ENCODE peak calls at places on chromosomes 12 and 14, in five cellular contexts. One of them, this sample, is unnamed.

GRCh38 chr12:132489078-132489601 is 811 bp upstream of the FBRSL1 start:
- DNase-seq in BJ: no peak
- DNase-seq in RWPE1: no peak
- DNase-seq in WTC11: no peak
- DNase-seq in mammary epithelial cell: no peak
- DNase-seq in this sample: no peak

GRCh38 chr12:131047789-131048610 is 94.3 kb downstream of the ADGRD1 start:
- DNase-seq in RWPE1: no peak
- DNase-seq in WTC11: no peak
- DNase-seq in mammary epithelial cell: no peak
- DNase-seq in BJ: no peak
- DNase-seq in this sample: no peak

GRCh38 chr14:34502826-34503225 is 36.7 kb downstream of the EAPP start:
- DNase-seq in RWPE1: no peak
- DNase-seq in BJ: peak
- DNase-seq in mammary epithelial cell: no peak
- DNase-seq in WTC11: no peak
- DNase-seq in this sample: no peak

GRCh38 chr12:113019045-113019444 is 37.5 kb upstream of the DTX1 start:
- DNase-seq in WTC11: no peak
- DNase-seq in RWPE1: peak
- DNase-seq in mammary epithelial cell: peak
- DNase-seq in BJ: no peak
- DNase-seq in this sample: peak

GRCh38 chr12:98532687-98533304 is 17.4 kb downstream of the TMPO start:
- DNase-seq in BJ: no peak
- DNase-seq in mammary epithelial cell: peak
- DNase-seq in WTC11: no peak
- DNase-seq in RWPE1: peak
- DNase-seq in this sample: peak

GRCh38 chr12:130286041-130286440 is 51.6 kb upstream of the PIWIL1 start:
- DNase-seq in BJ: no peak
- DNase-seq in WTC11: no peak
- DNase-seq in mammary epithelial cell: no peak
- DNase-seq in RWPE1: no peak
- DNase-seq in this sample: no peak

GRCh38 chr12:131897875-131898274 is 3.5 kb downstream of the ULK1 start:
- DNase-seq in RWPE1: no peak
- DNase-seq in WTC11: no peak
- DNase-seq in BJ: no peak
- DNase-seq in mammary epithelial cell: no peak
- DNase-seq in this sample: no peak

GRCh38 chr12:69240625-69240984 is 1.2 kb downstream of the CPSF6 start:
- DNase-seq in WTC11: no peak
- DNase-seq in RWPE1: peak
- DNase-seq in BJ: no peak
- DNase-seq in mammary epithelial cell: peak
- DNase-seq in this sample: peak

GRCh38 chr14:66709292-66709691 is 201.3 kb downstream of the GPHN start:
- DNase-seq in RWPE1: peak
- DNase-seq in BJ: no peak
- DNase-seq in WTC11: no peak
- DNase-seq in mammary epithelial cell: peak
- DNase-seq in this sample: peak

GRCh38 chr12:110776410-110776809 is 33.7 kb upstream of the PPP1CC start:
- DNase-seq in RWPE1: no peak
- DNase-seq in BJ: no peak
- DNase-seq in WTC11: no peak
- DNase-seq in mammary epithelial cell: no peak
- DNase-seq in this sample: no peak

GRCh38 chr14:55438066-55438683 is 2.2 kb downstream of the TBPL2 start:
- DNase-seq in BJ: no peak
- DNase-seq in RWPE1: peak
- DNase-seq in WTC11: no peak
- DNase-seq in mammary epithelial cell: peak
- DNase-seq in this sample: peak

GRCh38 chr14:89921896-89922548 is 32.5 kb downstream of the EFCAB11 start:
- DNase-seq in BJ: peak
- DNase-seq in RWPE1: peak
- DNase-seq in mammary epithelial cell: peak
- DNase-seq in WTC11: no peak
- DNase-seq in this sample: peak

GRCh38 chr14:96268426-96269358 is 12.7 kb downstream of the BDKRB1 start:
- DNase-seq in BJ: peak
- DNase-seq in mammary epithelial cell: peak
- DNase-seq in WTC11: no peak
- DNase-seq in RWPE1: peak
- DNase-seq in this sample: peak

GRCh38 chr12:50621435-50622304 is 116.9 kb downstream of the DIP2B start:
- DNase-seq in WTC11: no peak
- DNase-seq in mammary epithelial cell: no peak
- DNase-seq in RWPE1: no peak
- DNase-seq in BJ: no peak
- DNase-seq in this sample: no peak

GRCh38 chr12:40164034-40164433 is 58.2 kb upstream of the SLC2A13 start:
- DNase-seq in RWPE1: no peak
- DNase-seq in mammary epithelial cell: no peak
- DNase-seq in BJ: no peak
- DNase-seq in WTC11: no peak
- DNase-seq in this sample: no peak

GRCh38 chr12:49446571-49446970 is 79.3 kb downstream of the SPATS2 start:
- DNase-seq in BJ: no peak
- DNase-seq in WTC11: no peak
- DNase-seq in RWPE1: no peak
- DNase-seq in mammary epithelial cell: no peak
- DNase-seq in this sample: no peak

GRCh38 chr12:3139760-3140159 is 62.6 kb downstream of the TSPAN9 start:
- DNase-seq in mammary epithelial cell: no peak
- DNase-seq in RWPE1: no peak
- DNase-seq in BJ: no peak
- DNase-seq in WTC11: no peak
- DNase-seq in this sample: no peak

GRCh38 chr12:51972424-51972812 is 20.9 kb downstream of the ACVR1B start:
- DNase-seq in mammary epithelial cell: no peak
- DNase-seq in RWPE1: no peak
- DNase-seq in WTC11: no peak
- DNase-seq in BJ: no peak
- DNase-seq in this sample: no peak

GRCh38 chr14:23562822-23563472 is 4.6 kb downstream of the AP1G2 start:
- DNase-seq in WTC11: peak
- DNase-seq in mammary epithelial cell: peak
- DNase-seq in RWPE1: peak
- DNase-seq in BJ: no peak
- DNase-seq in this sample: peak

GRCh38 chr12:122187466-122187865 is 4.5 kb downstream of the LRRC43 start:
- DNase-seq in RWPE1: no peak
- DNase-seq in BJ: no peak
- DNase-seq in WTC11: peak
- DNase-seq in mammary epithelial cell: no peak
- DNase-seq in this sample: no peak

GRCh38 chr12:123367511-123367910 is 2.9 kb upstream of the SBNO1 start:
- DNase-seq in BJ: no peak
- DNase-seq in RWPE1: no peak
- DNase-seq in WTC11: no peak
- DNase-seq in mammary epithelial cell: no peak
- DNase-seq in this sample: peak

GRCh38 chr14:26199599-26200370 is 398.0 kb downstream of the NOVA1 start:
- DNase-seq in BJ: no peak
- DNase-seq in mammary epithelial cell: no peak
- DNase-seq in RWPE1: no peak
- DNase-seq in WTC11: no peak
- DNase-seq in this sample: peak

GRCh38 chr12:713281-713875 is 39.0 kb upstream of the WNK1 start:
- DNase-seq in mammary epithelial cell: no peak
- DNase-seq in RWPE1: no peak
- DNase-seq in WTC11: no peak
- DNase-seq in BJ: no peak
- DNase-seq in this sample: no peak

GRCh38 chr14:103688441-103688840 is 26.8 kb downstream of the XRCC3 start:
- DNase-seq in mammary epithelial cell: no peak
- DNase-seq in WTC11: no peak
- DNase-seq in RWPE1: no peak
- DNase-seq in BJ: no peak
- DNase-seq in this sample: no peak

GRCh38 chr12:124684971-124685688 is 117.7 kb upstream of the NCOR2 start:
- DNase-seq in WTC11: no peak
- DNase-seq in RWPE1: peak
- DNase-seq in mammary epithelial cell: peak
- DNase-seq in BJ: no peak
- DNase-seq in this sample: peak

GRCh38 chr12:7907009-7907408 is 29.0 kb downstream of the SLC2A3 start:
- DNase-seq in BJ: no peak
- DNase-seq in mammary epithelial cell: no peak
- DNase-seq in RWPE1: peak
- DNase-seq in WTC11: peak
- DNase-seq in this sample: peak

GRCh38 chr14:101231828-101232227 is 328.3 kb upstream of the RTL1 start:
- DNase-seq in WTC11: no peak
- DNase-seq in BJ: no peak
- DNase-seq in RWPE1: no peak
- DNase-seq in mammary epithelial cell: no peak
- DNase-seq in this sample: no peak

GRCh38 chr14:23130875-23131274 is 11.8 kb upstream of the CEBPE start:
- DNase-seq in RWPE1: no peak
- DNase-seq in WTC11: no peak
- DNase-seq in mammary epithelial cell: no peak
- DNase-seq in BJ: no peak
- DNase-seq in this sample: peak

DNA sequence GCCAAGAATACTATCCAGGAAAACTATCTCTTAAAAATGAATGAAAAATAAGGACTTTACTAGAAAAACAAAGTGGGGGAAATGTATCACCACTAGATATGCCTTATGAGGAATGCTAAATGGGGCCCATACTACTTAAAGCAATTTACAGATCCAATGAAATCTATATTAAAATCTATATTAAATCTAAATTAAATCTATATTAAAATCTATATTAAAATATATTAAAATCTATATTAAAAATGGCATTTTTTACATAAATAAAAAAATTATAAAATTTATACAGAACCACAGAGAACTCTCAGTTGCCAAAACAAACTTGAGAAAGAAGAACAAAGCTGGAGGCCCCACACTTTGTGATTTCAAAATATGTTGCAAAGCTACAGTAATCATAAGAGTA is 234.5 kb downstream of the RPL10L start:
- DNase-seq in BJ: no peak
- DNase-seq in mammary epithelial cell: no peak
- DNase-seq in WTC11: no peak
- DNase-seq in RWPE1: no peak
- DNase-seq in this sample: no peak
- TF ChIP-seq CTCF in BJ: no peak
- TF ChIP-seq CTCF in mammary epithelial cell: no peak
- TF ChIP-seq CTCF in WTC11: no peak
- TF ChIP-seq CTCF in RWPE1: no peak
- TF ChIP-seq CTCF in this sample: no peak

GRCh38 chr12:53498235-53498630 is 1.0 kb downstream of the MAP3K12 start:
- DNase-seq in BJ: no peak
- DNase-seq in RWPE1: no peak
- DNase-seq in WTC11: no peak
- DNase-seq in mammary epithelial cell: no peak
- DNase-seq in this sample: no peak
- TF ChIP-seq CTCF in BJ: no peak
- TF ChIP-seq CTCF in RWPE1: no peak
- TF ChIP-seq CTCF in WTC11: no peak
- TF ChIP-seq CTCF in mammary epithelial cell: no peak
- TF ChIP-seq CTCF in this sample: no peak

DNA sequence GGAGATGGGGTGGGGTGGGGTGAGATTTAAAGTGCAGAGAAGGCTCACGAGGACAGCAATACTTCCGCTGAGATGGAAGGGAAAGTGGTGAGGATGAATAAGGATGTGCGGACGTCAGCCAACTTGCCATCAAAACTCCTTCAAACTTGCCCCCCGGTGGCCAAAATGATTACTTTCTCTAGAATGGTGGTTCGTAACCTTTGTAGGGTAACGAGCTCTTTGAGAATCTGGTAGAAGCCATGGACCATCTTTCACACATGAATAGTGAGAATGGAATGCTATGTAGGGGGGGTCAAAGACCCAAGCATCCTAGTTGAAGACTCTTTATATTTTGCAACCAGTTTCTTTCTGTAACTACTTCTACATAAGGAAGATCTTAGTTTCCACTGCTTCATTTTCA is 245.9 kb upstream of the DDHD1 start:
- DNase-seq in mammary epithelial cell: no peak
- DNase-seq in RWPE1: peak
- DNase-seq in BJ: no peak
- DNase-seq in WTC11: peak
- DNase-seq in this sample: peak
- TF ChIP-seq CTCF in mammary epithelial cell: peak
- TF ChIP-seq CTCF in RWPE1: no peak
- TF ChIP-seq CTCF in BJ: peak
- TF ChIP-seq CTCF in WTC11: no peak
- TF ChIP-seq CTCF in this sample: no peak

DNA sequence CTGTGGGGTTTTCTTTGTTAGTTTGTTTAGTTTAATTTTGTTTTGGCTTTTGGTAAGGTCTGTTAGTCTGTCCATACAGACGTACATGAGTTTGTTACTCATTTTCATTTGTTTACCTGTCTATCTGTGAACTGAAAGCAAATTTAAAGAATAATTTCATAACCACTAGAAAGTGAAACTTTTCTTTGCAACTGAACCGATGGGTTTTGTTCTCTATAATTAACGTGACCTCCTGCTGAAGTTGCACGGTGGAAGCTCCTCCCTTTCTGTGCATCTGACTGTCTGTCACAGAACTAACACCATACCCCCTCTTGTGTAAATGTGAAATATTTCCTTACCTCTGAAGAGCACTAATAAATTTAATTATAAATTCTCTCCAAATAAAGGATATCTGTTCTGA is 595.5 kb downstream of the GALC start:
- DNase-seq in BJ: no peak
- DNase-seq in RWPE1: no peak
- DNase-seq in WTC11: no peak
- DNase-seq in mammary epithelial cell: no peak
- DNase-seq in this sample: no peak
- TF ChIP-seq CTCF in BJ: no peak
- TF ChIP-seq CTCF in RWPE1: no peak
- TF ChIP-seq CTCF in WTC11: no peak
- TF ChIP-seq CTCF in mammary epithelial cell: no peak
- TF ChIP-seq CTCF in this sample: no peak